ENCODE peak calls at places on chromosomes 12 and 14, in four cellular contexts. One of them, this sample, is unnamed.

GRCh38 chr12:114767081-114767480 is 83.1 kb upstream of the TBX3 start:
- DNase-seq in choroid plexus epithelial cell: no peak
- DNase-seq in tibial artery: no peak
- DNase-seq in dorsolateral prefrontal cortex: no peak
- DNase-seq in this sample: no peak

GRCh38 chr12:47160296-47161244 is 80.8 kb upstream of the AMIGO2 start:
- DNase-seq in choroid plexus epithelial cell: no peak
- DNase-seq in dorsolateral prefrontal cortex: no peak
- DNase-seq in tibial artery: no peak
- DNase-seq in this sample: no peak

GRCh38 chr14:71212683-71213107 is 305.4 kb downstream of the PCNX1 start:
- DNase-seq in tibial artery: no peak
- DNase-seq in choroid plexus epithelial cell: peak; percentile 48
- DNase-seq in dorsolateral prefrontal cortex: peak; percentile 43
- DNase-seq in this sample: no peak

GRCh38 chr14:65810326-65810725 is 397.8 kb downstream of the FUT8 start:
- DNase-seq in dorsolateral prefrontal cortex: no peak
- DNase-seq in choroid plexus epithelial cell: no peak
- DNase-seq in tibial artery: no peak
- DNase-seq in this sample: no peak

GRCh38 chr12:23719493-23719892 is 230.0 kb downstream of the SOX5 start:
- DNase-seq in tibial artery: no peak
- DNase-seq in choroid plexus epithelial cell: no peak
- DNase-seq in dorsolateral prefrontal cortex: no peak
- DNase-seq in this sample: no peak

GRCh38 chr14:69355955-69356321 is 42.2 kb downstream of the ERH start:
- DNase-seq in choroid plexus epithelial cell: peak; percentile 42
- DNase-seq in dorsolateral prefrontal cortex: no peak
- DNase-seq in tibial artery: peak; percentile 83
- DNase-seq in this sample: peak; percentile 59

GRCh38 chr12:46938071-46938678 is 112.4 kb upstream of the SLC38A4 start:
- DNase-seq in dorsolateral prefrontal cortex: no peak
- DNase-seq in choroid plexus epithelial cell: no peak
- DNase-seq in tibial artery: no peak
- DNase-seq in this sample: no peak

GRCh38 chr12:68803948-68804653 is 3.9 kb upstream of the MDM2 start:
- DNase-seq in dorsolateral prefrontal cortex: no peak
- DNase-seq in choroid plexus epithelial cell: no peak
- DNase-seq in tibial artery: no peak
- DNase-seq in this sample: no peak

GRCh38 chr12:89786177-89786810 is 77.7 kb upstream of the ATP2B1 start:
- DNase-seq in dorsolateral prefrontal cortex: no peak
- DNase-seq in choroid plexus epithelial cell: no peak
- DNase-seq in tibial artery: no peak
- DNase-seq in this sample: no peak

GRCh38 chr14:98952595-98953325 is 319.2 kb downstream of the BCL11B start:
- DNase-seq in dorsolateral prefrontal cortex: no peak
- DNase-seq in choroid plexus epithelial cell: peak; percentile 1
- DNase-seq in tibial artery: no peak
- DNase-seq in this sample: no peak

GRCh38 chr12:131603106-131604033 is 107.5 kb upstream of the SFSWAP start:
- DNase-seq in choroid plexus epithelial cell: no peak
- DNase-seq in dorsolateral prefrontal cortex: no peak
- DNase-seq in tibial artery: no peak
- DNase-seq in this sample: no peak

GRCh38 chr12:110813298-110813697 is 33.5 kb upstream of the CCDC63 start:
- DNase-seq in tibial artery: no peak
- DNase-seq in dorsolateral prefrontal cortex: no peak
- DNase-seq in choroid plexus epithelial cell: no peak
- DNase-seq in this sample: no peak

GRCh38 chr12:124938606-124939427 is 24.4 kb upstream of the UBC start:
- DNase-seq in dorsolateral prefrontal cortex: peak; percentile 59
- DNase-seq in choroid plexus epithelial cell: peak; percentile 95
- DNase-seq in tibial artery: peak; percentile 74
- DNase-seq in this sample: peak; percentile 59

GRCh38 chr14:100617715-100618693 is 30.8 kb upstream of the BEGAIN start:
- DNase-seq in tibial artery: peak; percentile 47
- DNase-seq in choroid plexus epithelial cell: peak; percentile 50
- DNase-seq in dorsolateral prefrontal cortex: peak; percentile 77
- DNase-seq in this sample: peak; percentile 58

GRCh38 chr12:18818584-18818983 is 80.7 kb downstream of the CAPZA3 start:
- DNase-seq in tibial artery: no peak
- DNase-seq in dorsolateral prefrontal cortex: no peak
- DNase-seq in choroid plexus epithelial cell: no peak
- DNase-seq in this sample: no peak

GRCh38 chr14:58697927-58698641 is 60.3 kb downstream of the DACT1 start:
- DNase-seq in choroid plexus epithelial cell: no peak
- DNase-seq in dorsolateral prefrontal cortex: no peak
- DNase-seq in tibial artery: no peak
- DNase-seq in this sample: no peak

GRCh38 chr14:29643415-29644206 is 284.0 kb downstream of the PRKD1 start:
- DNase-seq in dorsolateral prefrontal cortex: no peak
- DNase-seq in tibial artery: no peak
- DNase-seq in choroid plexus epithelial cell: peak; percentile 81
- DNase-seq in this sample: no peak

GRCh38 chr14:29798776-29799175 is 128.9 kb downstream of the PRKD1 start:
- DNase-seq in dorsolateral prefrontal cortex: no peak
- DNase-seq in tibial artery: no peak
- DNase-seq in choroid plexus epithelial cell: no peak
- DNase-seq in this sample: no peak

GRCh38 chr12:77064891-77065360 is 443 bp downstream of the E2F7 start:
- DNase-seq in tibial artery: peak; percentile 21
- DNase-seq in dorsolateral prefrontal cortex: no peak
- DNase-seq in choroid plexus epithelial cell: no peak
- DNase-seq in this sample: no peak

GRCh38 chr12:12331896-12332295 is 18.1 kb downstream of the MANSC1 start:
- DNase-seq in dorsolateral prefrontal cortex: no peak
- DNase-seq in tibial artery: no peak
- DNase-seq in choroid plexus epithelial cell: no peak
- DNase-seq in this sample: no peak

GRCh38 chr12:19836456-19836855 is 397.2 kb downstream of the AEBP2 start:
- DNase-seq in tibial artery: no peak
- DNase-seq in choroid plexus epithelial cell: no peak
- DNase-seq in dorsolateral prefrontal cortex: no peak
- DNase-seq in this sample: no peak

GRCh38 chr12:116975779-116976393 is 65.1 kb downstream of the FBXW8 start:
- DNase-seq in dorsolateral prefrontal cortex: no peak
- DNase-seq in choroid plexus epithelial cell: peak; percentile 33
- DNase-seq in tibial artery: no peak
- DNase-seq in this sample: no peak

GRCh38 chr14:60505448-60505847 is 3.5 kb upstream of the SIX6 start:
- DNase-seq in tibial artery: no peak
- DNase-seq in choroid plexus epithelial cell: no peak
- DNase-seq in dorsolateral prefrontal cortex: no peak
- DNase-seq in this sample: no peak

GRCh38 chr12:12468575-12468974 is 94.1 kb downstream of the DUSP16 start:
- DNase-seq in dorsolateral prefrontal cortex: no peak
- DNase-seq in tibial artery: no peak
- DNase-seq in choroid plexus epithelial cell: no peak
- DNase-seq in this sample: no peak

GRCh38 chr12:103493199-103493598 is 2.6 kb downstream of the C12orf42 start:
- DNase-seq in dorsolateral prefrontal cortex: no peak
- DNase-seq in tibial artery: no peak
- DNase-seq in choroid plexus epithelial cell: no peak
- DNase-seq in this sample: no peak

GRCh38 chr12:29082522-29082921 is 66.6 kb upstream of the FAR2 start:
- DNase-seq in dorsolateral prefrontal cortex: no peak
- DNase-seq in choroid plexus epithelial cell: peak; percentile 8
- DNase-seq in tibial artery: no peak
- DNase-seq in this sample: no peak

GRCh38 chr14:32560213-32560857 is 231.2 kb downstream of the AKAP6 start:
- DNase-seq in tibial artery: peak; percentile 59
- DNase-seq in dorsolateral prefrontal cortex: no peak
- DNase-seq in choroid plexus epithelial cell: peak; percentile 93
- DNase-seq in this sample: peak; percentile 42

GRCh38 chr12:638948-639557 is 24.2 kb downstream of the NINJ2 start:
- DNase-seq in dorsolateral prefrontal cortex: no peak
- DNase-seq in choroid plexus epithelial cell: no peak
- DNase-seq in tibial artery: no peak
- DNase-seq in this sample: no peak

GRCh38 chr12:102462803-102463499 is 17.4 kb downstream of the IGF1 start:
- DNase-seq in tibial artery: no peak
- DNase-seq in choroid plexus epithelial cell: peak; percentile 30
- DNase-seq in dorsolateral prefrontal cortex: no peak
- DNase-seq in this sample: no peak
- H3K4me3 ChIP-seq in tibial artery: no peak overlapping the region
- H3K4me3 ChIP-seq in choroid plexus epithelial cell: no peak overlapping the region
- H3K4me3 ChIP-seq in dorsolateral prefrontal cortex: no peak overlapping the region
- H3K4me3 ChIP-seq in this sample: no peak overlapping the region

GRCh38 chr14:56996721-56997399 is 186.6 kb upstream of the OTX2 start:
- DNase-seq in choroid plexus epithelial cell: no peak
- DNase-seq in dorsolateral prefrontal cortex: no peak
- DNase-seq in tibial artery: no peak
- DNase-seq in this sample: no peak
- H3K4me3 ChIP-seq in choroid plexus epithelial cell: no peak overlapping the region
- H3K4me3 ChIP-seq in dorsolateral prefrontal cortex: no peak overlapping the region
- H3K4me3 ChIP-seq in tibial artery: no peak overlapping the region
- H3K4me3 ChIP-seq in this sample: no peak overlapping the region

DNA sequence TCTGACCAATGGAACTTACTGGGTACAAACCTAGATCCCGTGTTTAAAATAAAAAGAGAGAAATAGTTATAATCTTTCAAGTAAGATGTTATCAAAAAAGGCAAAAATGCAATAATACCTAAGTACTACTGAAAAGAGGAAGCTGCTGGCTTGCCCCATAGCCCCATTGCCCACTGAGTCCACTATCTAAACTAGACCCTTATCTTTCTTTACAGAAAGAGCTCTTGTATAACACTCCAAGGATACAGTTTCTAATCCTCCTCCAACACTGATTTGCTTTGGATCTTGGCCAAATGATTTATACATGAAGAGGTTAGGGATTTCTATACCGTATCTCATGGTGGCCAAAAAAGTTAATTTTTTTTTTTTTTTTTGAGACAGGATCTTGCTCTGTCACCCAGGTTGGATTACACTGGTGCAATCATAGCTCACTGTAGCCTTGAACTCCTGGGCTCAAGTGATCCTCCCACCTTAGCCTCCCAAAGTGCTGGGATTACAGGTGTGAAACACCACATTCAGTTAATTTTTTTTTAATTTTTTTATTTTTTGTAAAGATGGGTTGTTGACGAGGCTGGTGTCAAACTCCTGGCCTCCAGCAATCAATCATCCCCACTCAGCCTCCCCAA is 2.6 kb downstream of the GXYLT1 start:
- DNase-seq in choroid plexus epithelial cell: no peak
- DNase-seq in dorsolateral prefrontal cortex: no peak
- DNase-seq in tibial artery: no peak
- DNase-seq in this sample: no peak
- H3K4me3 ChIP-seq in choroid plexus epithelial cell: no peak overlapping the region
- H3K4me3 ChIP-seq in dorsolateral prefrontal cortex: no peak overlapping the region
- H3K4me3 ChIP-seq in tibial artery: no peak overlapping the region
- H3K4me3 ChIP-seq in this sample: no peak overlapping the region

GRCh38 chr12:6443361-6443983 is 1.3 kb upstream of the CD27 start:
- DNase-seq in dorsolateral prefrontal cortex: no peak
- DNase-seq in choroid plexus epithelial cell: no peak
- DNase-seq in tibial artery: no peak
- DNase-seq in this sample: no peak
- H3K4me3 ChIP-seq in dorsolateral prefrontal cortex: no peak overlapping the region
- H3K4me3 ChIP-seq in choroid plexus epithelial cell: no peak overlapping the region
- H3K4me3 ChIP-seq in tibial artery: no peak overlapping the region
- H3K4me3 ChIP-seq in this sample: no peak overlapping the region

GRCh38 chr12:52901715-52902541 is 2.9 kb downstream of the KRT8 start:
- DNase-seq in tibial artery: no peak
- DNase-seq in choroid plexus epithelial cell: no peak
- DNase-seq in dorsolateral prefrontal cortex: no peak
- DNase-seq in this sample: no peak

GRCh38 chr12:52903855-52904508 is 894 bp downstream of the KRT8 start:
- DNase-seq in choroid plexus epithelial cell: peak; percentile 57
- DNase-seq in dorsolateral prefrontal cortex: no peak
- DNase-seq in tibial artery: no peak
- DNase-seq in this sample: no peak

GRCh38 chr12:52900896-52901714 is 3.8 kb downstream of the KRT8 start:
- DNase-seq in choroid plexus epithelial cell: no peak
- DNase-seq in dorsolateral prefrontal cortex: no peak
- DNase-seq in tibial artery: no peak
- DNase-seq in this sample: no peak

GRCh38 chr12:52906049-52906645 is 1.3 kb upstream of the KRT8 start:
- DNase-seq in choroid plexus epithelial cell: no peak
- DNase-seq in tibial artery: no peak
- DNase-seq in dorsolateral prefrontal cortex: no peak
- DNase-seq in this sample: no peak

GRCh38 chr12:52903285-52903854 is 1.5 kb downstream of the KRT8 start:
- DNase-seq in tibial artery: peak; percentile 56
- DNase-seq in dorsolateral prefrontal cortex: peak; percentile 58
- DNase-seq in choroid plexus epithelial cell: peak; percentile 91
- DNase-seq in this sample: peak; percentile 81
- H3K4me3 ChIP-seq in tibial artery: peak overlapping the region; percentile 45
- H3K4me3 ChIP-seq in dorsolateral prefrontal cortex: peak overlapping the region; percentile 23
- H3K4me3 ChIP-seq in choroid plexus epithelial cell: peak overlapping the region; percentile 64
- H3K4me3 ChIP-seq in this sample: peak overlapping the region; percentile 42